ENCODE peak calls at places on chromosome X, in nine cellular contexts. P is bronchial epithelial cell; B is epithelial cell of esophagus; Y is nephron progenitor cell; I is CD4-positive, CD25-positive, alpha-beta regulatory T cell; D is heart right ventricle; A is ascending aorta; T is stimulated activated CD4-positive, alpha-beta T cell treated with anti-CD3 and anti-CD28 coated beads, Interleukin-2, amount 100 ng/mL, for 24 hours; O is memory B cell. K is an unnamed sample.

GRCh38 chrX:1134156-1134555 is 78.3 kb downstream of the CRLF2 start:
- DNase-seq in B (no peak), O (no peak), A (no peak), T (no peak), Y (no peak), I (no peak), D (no peak), P (no peak), K (no peak)

GRCh38 chrX:101287402-101287801 is 3.7 kb downstream of the TAF7L start:
- DNase-seq in T (no peak), I (no peak), P (peak; percentile 43), B (peak; percentile 41), A (no peak), D (peak; percentile 4), O (peak; percentile 9), Y (no peak), K (no peak)

GRCh38 chrX:151396827-151397740 is at the start of gene VMA21:
- DNase-seq in O (peak; percentile 79), I (peak; percentile 75), A (peak; percentile 49), B (peak; percentile 85), T (peak; percentile 82), Y (peak; percentile 76), P (peak; percentile 60), D (peak; percentile 87), K (peak; percentile 91)

GRCh38 chrX:96971812-96972211 is 88.1 kb downstream of the RPA4 start:
- DNase-seq in P (no peak), O (no peak), A (no peak), I (no peak), B (no peak), T (no peak), D (no peak), Y (no peak), K (no peak)

GRCh38 chrX:120672389-120672788 is 42.5 kb upstream of the C1GALT1C1 start:
- DNase-seq in T (no peak), D (peak; percentile 22), B (peak; percentile 62), I (no peak), A (no peak), O (no peak), Y (no peak), P (peak; percentile 80), K (no peak)

GRCh38 chrX:107541244-107541643 is 87.1 kb upstream of the PRPS1 start:
- DNase-seq in I (no peak), D (no peak), B (no peak), O (no peak), Y (no peak), T (no peak), P (no peak), A (no peak), K (no peak)

GRCh38 chrX:70508296-70508911 is 63.8 kb downstream of the DLG3 start:
- DNase-seq in B (peak; percentile 24), Y (no peak), A (no peak), O (no peak), T (peak; percentile 8), D (no peak), I (no peak), P (peak; percentile 54), K (no peak)

GRCh38 chrX:136906921-136907510 is 26.5 kb upstream of the RBMX start:
- DNase-seq in T (no peak), I (no peak), P (no peak), D (no peak), Y (no peak), B (no peak), A (no peak), O (no peak), K (no peak)

GRCh38 chrX:153347530-153347929 is 13.6 kb downstream of the ZNF275 start:
- DNase-seq in Y (no peak), B (no peak), I (no peak), T (no peak), D (no peak), O (no peak), P (no peak), A (no peak), K (no peak)

GRCh38 chrX:67545772-67546495 is 2.1 kb downstream of the AR start:
- DNase-seq in A (no peak), D (peak; percentile 11), P (no peak), O (no peak), B (peak; percentile 11), T (peak; percentile 1), I (no peak), Y (peak; percentile 40), K (no peak)

GRCh38 chrX:9873952-9874351 is 87.7 kb downstream of the SHROOM2 start:
- DNase-seq in O (peak; percentile 11), P (peak; percentile 44), D (no peak), I (peak; percentile 20), T (peak; percentile 44), B (peak; percentile 44), Y (no peak), A (no peak), K (peak; percentile 61)

GRCh38 chrX:40415675-40416074 is 165.1 kb upstream of the ATP6AP2 start:
- DNase-seq in A (no peak), B (no peak), T (no peak), P (no peak), I (no peak), Y (no peak), O (no peak), D (no peak), K (no peak)

K was measured in D341Med.